ENCODE peak calls at places on chromosomes 6 and 20, in six cellular contexts. M, V, Z, G, E and O are unnamed samples.

GRCh38 chr6:154276810-154277577 is 79.6 kb downstream of the IPCEF1 start:
- DNase-seq in M (no peak), V (peak), Z (no peak), G (no peak), E (peak), O (peak)

GRCh38 chr20:58228484-58229197 is at the start of gene ANKRD60:
- DNase-seq in M (peak), V (no peak), Z (peak), G (no peak), E (no peak), O (no peak)

GRCh38 chr6:155311076-155311475 is 3.2 kb downstream of the TFB1M start:
- DNase-seq in M (no peak), V (no peak), Z (no peak), G (no peak), E (peak), O (no peak)

GRCh38 chr6:43800746-43801488 is 30.9 kb downstream of the VEGFA start:
- DNase-seq in M (no peak), V (no peak), Z (no peak), G (no peak), E (no peak), O (no peak)

GRCh38 chr6:5786321-5787053 is 220.2 kb downstream of the NRN1 start:
- DNase-seq in M (no peak), V (no peak), Z (no peak), G (no peak), E (peak), O (no peak)

GRCh38 chr6:138403324-138403800 is 661 bp upstream of the HEBP2 start:
- DNase-seq in M (peak), V (peak), Z (peak), G (no peak), E (no peak), O (no peak)

GRCh38 chr6:162917506-162917905 is 189.7 kb downstream of the PACRG start:
- DNase-seq in M (no peak), V (no peak), Z (no peak), G (no peak), E (no peak), O (no peak)

GRCh38 chr6:107152633-107153032 is 37.3 kb upstream of the BEND3 start:
- DNase-seq in M (no peak), V (no peak), Z (no peak), G (no peak), E (no peak), O (no peak)

GRCh38 chr6:157792671-157793070 is 30.4 kb upstream of the SNX9 start:
- DNase-seq in M (no peak), V (no peak), Z (no peak), G (no peak), E (no peak), O (no peak)

GRCh38 chr6:30782425-30783014 is 38.2 kb upstream of the IER3 start:
- DNase-seq in M (no peak), V (no peak), Z (no peak), G (no peak), E (peak), O (no peak)

GRCh38 chr6:12969933-12970332 is 253.4 kb downstream of the PHACTR1 start:
- DNase-seq in M (no peak), V (no peak), Z (no peak), G (no peak), E (no peak), O (no peak)

GRCh38 chr6:7176208-7176607 is 68.4 kb downstream of the RREB1 start:
- DNase-seq in M (no peak), V (no peak), Z (peak), G (no peak), E (no peak), O (no peak)

GRCh38 chr6:125759184-125759902 is 9.9 kb downstream of the HEY2 start:
- DNase-seq in M (peak), V (no peak), Z (peak), G (no peak), E (no peak), O (no peak)

GRCh38 chr6:14059791-14060436 is 57.7 kb upstream of the CD83 start:
- DNase-seq in M (peak), V (no peak), Z (peak), G (no peak), E (peak), O (no peak)

GRCh38 chr6:69933239-69933638 is 66.9 kb downstream of the COL19A1 start:
- DNase-seq in M (no peak), V (no peak), Z (no peak), G (no peak), E (peak), O (no peak)

GRCh38 chr20:49034070-49034732 is 11.9 kb upstream of the CSE1L start:
- DNase-seq in M (no peak), V (no peak), Z (no peak), G (no peak), E (no peak), O (no peak)

GRCh38 chr20:41118632-41119031 is 18.7 kb upstream of the PLCG1 start:
- DNase-seq in M (no peak), V (no peak), Z (no peak), G (no peak), E (no peak), O (no peak)

GRCh38 chr20:48783533-48784272 is 44.1 kb downstream of the PREX1 start:
- DNase-seq in M (no peak), V (peak), Z (no peak), G (no peak), E (no peak), O (no peak)

GRCh38 chr6:37479266-37479854 is 20.3 kb downstream of the CCDC167 start:
- DNase-seq in M (no peak), V (no peak), Z (no peak), G (no peak), E (no peak), O (no peak)

GRCh38 chr6:170037541-170038250 is 253.2 kb downstream of the DLL1 start:
- DNase-seq in M (peak), V (no peak), Z (no peak), G (no peak), E (no peak), O (no peak)

GRCh38 chr20:25341716-25342680 is 48.6 kb downstream of the ABHD12 start:
- DNase-seq in M (no peak), V (no peak), Z (no peak), G (no peak), E (peak), O (peak)

GRCh38 chr6:78513856-78514255 is 353.5 kb upstream of the IRAK1BP1 start:
- DNase-seq in M (no peak), V (peak), Z (peak), G (no peak), E (peak), O (peak)

GRCh38 chr6:139336488-139336887 is 38.0 kb downstream of the CITED2 start:
- DNase-seq in M (no peak), V (peak), Z (no peak), G (no peak), E (peak), O (no peak)

GRCh38 chr20:51532577-51533191 is 9.8 kb downstream of the NFATC2 start:
- DNase-seq in M (no peak), V (no peak), Z (no peak), G (no peak), E (no peak), O (no peak)

GRCh38 chr6:27752038-27752885 is 159.9 kb downstream of the OR2B2 start:
- DNase-seq in M (peak), V (peak), Z (peak), G (peak), E (peak), O (peak)

GRCh38 chr6:163711615-163712568 is 297.4 kb downstream of the QKI start:
- DNase-seq in M (no peak), V (peak), Z (peak), G (no peak), E (no peak), O (no peak)

GRCh38 chr20:37567671-37568588 is 40.3 kb upstream of the BLCAP start:
- DNase-seq in M (no peak), V (no peak), Z (no peak), G (no peak), E (no peak), O (no peak)
- H3K4me3 ChIP-seq in M (no peak), V (no peak), Z (no peak), G (no peak), E (no peak), O (no peak)

DNA sequence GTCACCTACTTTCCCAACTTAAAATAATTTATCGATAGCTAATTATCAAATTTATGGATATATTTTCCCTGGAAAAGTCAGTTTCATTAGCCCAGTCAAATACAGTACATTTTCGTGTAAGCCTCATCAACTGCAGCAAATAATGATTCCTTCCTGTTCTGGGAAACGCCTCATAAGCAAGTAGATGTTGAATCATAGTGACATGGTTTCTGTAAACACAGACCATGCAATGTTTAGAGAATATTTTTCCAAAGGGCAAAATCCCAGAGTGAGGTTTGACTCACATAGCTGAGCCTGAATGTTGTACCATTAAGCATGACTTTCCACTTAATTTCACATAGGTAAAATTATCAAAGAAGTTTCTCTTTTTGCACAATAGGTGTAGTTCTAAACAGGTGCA is 16.7 kb upstream of the VNN1 start:
- DNase-seq in M (no peak), V (no peak), Z (no peak), G (peak), E (peak), O (no peak)
- H3K4me3 ChIP-seq in M (no peak), V (no peak), Z (no peak), G (no peak), E (no peak), O (no peak)

GRCh38 chr6:159042003-159042823 is 2.6 kb downstream of the TAGAP start:
- DNase-seq in M (no peak), V (peak), Z (peak), G (peak), E (peak), O (peak)
- H3K4me3 ChIP-seq in M (peak), V (peak), Z (no peak), G (no peak), E (no peak), O (peak)

GRCh38 chr6:32844839-32845372 is 1.1 kb upstream of the PSMB8 start:
- DNase-seq in M (no peak), V (no peak), Z (no peak), G (no peak), E (no peak), O (no peak)
- H3K4me3 ChIP-seq in M (peak), V (peak), Z (peak), G (peak), E (no peak), O (peak)